ENCODE peak calls at places on chromosomes 5 and 9, in eight cellular contexts. One of them, this sample, is unnamed.

GRCh38 chr9:133857639-133858038 is 119.5 kb upstream of the SARDH start:
- DNase-seq in HepG2: no peak
- DNase-seq in MM.1S: no peak
- DNase-seq in fibroblast of lung: no peak
- DNase-seq in neuronal stem cell: no peak
- DNase-seq in PC-9: no peak
- DNase-seq in astrocyte: no peak
- DNase-seq in HCT116: no peak
- DNase-seq in this sample: no peak

GRCh38 chr9:7172445-7173115 is 414.8 kb downstream of the KDM4C start:
- DNase-seq in PC-9: no peak
- DNase-seq in neuronal stem cell: no peak
- DNase-seq in HepG2: no peak
- DNase-seq in fibroblast of lung: peak
- DNase-seq in HCT116: no peak
- DNase-seq in astrocyte: peak
- DNase-seq in MM.1S: no peak
- DNase-seq in this sample: no peak

GRCh38 chr5:150671509-150672236 is 10.6 kb downstream of the MYOZ3 start:
- DNase-seq in astrocyte: no peak
- DNase-seq in neuronal stem cell: no peak
- DNase-seq in MM.1S: no peak
- DNase-seq in fibroblast of lung: no peak
- DNase-seq in HepG2: no peak
- DNase-seq in HCT116: no peak
- DNase-seq in PC-9: no peak
- DNase-seq in this sample: no peak

GRCh38 chr5:164076571-164076970 is 571.2 kb downstream of the MAT2B start:
- DNase-seq in astrocyte: no peak
- DNase-seq in neuronal stem cell: no peak
- DNase-seq in PC-9: no peak
- DNase-seq in fibroblast of lung: no peak
- DNase-seq in HepG2: no peak
- DNase-seq in HCT116: no peak
- DNase-seq in MM.1S: no peak
- DNase-seq in this sample: no peak

GRCh38 chr5:105929865-105930264 is 1740.9 kb downstream of the EFNA5 start:
- DNase-seq in PC-9: no peak
- DNase-seq in neuronal stem cell: no peak
- DNase-seq in fibroblast of lung: no peak
- DNase-seq in astrocyte: no peak
- DNase-seq in HepG2: no peak
- DNase-seq in HCT116: no peak
- DNase-seq in MM.1S: no peak
- DNase-seq in this sample: no peak

GRCh38 chr5:168600409-168600808 is 21.2 kb upstream of the PANK3 start:
- DNase-seq in neuronal stem cell: no peak
- DNase-seq in HepG2: peak
- DNase-seq in MM.1S: no peak
- DNase-seq in HCT116: no peak
- DNase-seq in astrocyte: no peak
- DNase-seq in PC-9: peak
- DNase-seq in fibroblast of lung: no peak
- DNase-seq in this sample: no peak

GRCh38 chr9:126479515-126479914 is 134.2 kb upstream of the LMX1B start:
- DNase-seq in HepG2: no peak
- DNase-seq in neuronal stem cell: no peak
- DNase-seq in fibroblast of lung: no peak
- DNase-seq in PC-9: no peak
- DNase-seq in astrocyte: no peak
- DNase-seq in MM.1S: no peak
- DNase-seq in HCT116: no peak
- DNase-seq in this sample: no peak

GRCh38 chr5:96843140-96843539 is 33.2 kb upstream of the ERAP2 start:
- DNase-seq in HepG2: no peak
- DNase-seq in astrocyte: no peak
- DNase-seq in PC-9: no peak
- DNase-seq in neuronal stem cell: no peak
- DNase-seq in MM.1S: no peak
- DNase-seq in HCT116: no peak
- DNase-seq in fibroblast of lung: no peak
- DNase-seq in this sample: no peak

GRCh38 chr5:37839441-37840035 is 303 bp downstream of the GDNF start:
- DNase-seq in HepG2: peak
- DNase-seq in HCT116: no peak
- DNase-seq in MM.1S: peak
- DNase-seq in fibroblast of lung: peak
- DNase-seq in PC-9: no peak
- DNase-seq in astrocyte: peak
- DNase-seq in neuronal stem cell: no peak
- DNase-seq in this sample: peak

GRCh38 chr5:143924311-143924710 is 112.3 kb downstream of the HMHB1 start:
- DNase-seq in fibroblast of lung: peak
- DNase-seq in HepG2: no peak
- DNase-seq in PC-9: no peak
- DNase-seq in MM.1S: no peak
- DNase-seq in HCT116: no peak
- DNase-seq in neuronal stem cell: no peak
- DNase-seq in astrocyte: no peak
- DNase-seq in this sample: no peak

GRCh38 chr5:176529116-176529823 is 7.9 kb downstream of the RNF44 start:
- DNase-seq in HCT116: no peak
- DNase-seq in MM.1S: no peak
- DNase-seq in PC-9: no peak
- DNase-seq in astrocyte: no peak
- DNase-seq in neuronal stem cell: no peak
- DNase-seq in HepG2: no peak
- DNase-seq in fibroblast of lung: no peak
- DNase-seq in this sample: no peak

GRCh38 chr9:128244443-128245226 is 31.2 kb downstream of the GOLGA2 start:
- DNase-seq in astrocyte: peak
- DNase-seq in HCT116: no peak
- DNase-seq in HepG2: peak
- DNase-seq in PC-9: no peak
- DNase-seq in neuronal stem cell: no peak
- DNase-seq in MM.1S: no peak
- DNase-seq in fibroblast of lung: peak
- DNase-seq in this sample: no peak

DNA sequence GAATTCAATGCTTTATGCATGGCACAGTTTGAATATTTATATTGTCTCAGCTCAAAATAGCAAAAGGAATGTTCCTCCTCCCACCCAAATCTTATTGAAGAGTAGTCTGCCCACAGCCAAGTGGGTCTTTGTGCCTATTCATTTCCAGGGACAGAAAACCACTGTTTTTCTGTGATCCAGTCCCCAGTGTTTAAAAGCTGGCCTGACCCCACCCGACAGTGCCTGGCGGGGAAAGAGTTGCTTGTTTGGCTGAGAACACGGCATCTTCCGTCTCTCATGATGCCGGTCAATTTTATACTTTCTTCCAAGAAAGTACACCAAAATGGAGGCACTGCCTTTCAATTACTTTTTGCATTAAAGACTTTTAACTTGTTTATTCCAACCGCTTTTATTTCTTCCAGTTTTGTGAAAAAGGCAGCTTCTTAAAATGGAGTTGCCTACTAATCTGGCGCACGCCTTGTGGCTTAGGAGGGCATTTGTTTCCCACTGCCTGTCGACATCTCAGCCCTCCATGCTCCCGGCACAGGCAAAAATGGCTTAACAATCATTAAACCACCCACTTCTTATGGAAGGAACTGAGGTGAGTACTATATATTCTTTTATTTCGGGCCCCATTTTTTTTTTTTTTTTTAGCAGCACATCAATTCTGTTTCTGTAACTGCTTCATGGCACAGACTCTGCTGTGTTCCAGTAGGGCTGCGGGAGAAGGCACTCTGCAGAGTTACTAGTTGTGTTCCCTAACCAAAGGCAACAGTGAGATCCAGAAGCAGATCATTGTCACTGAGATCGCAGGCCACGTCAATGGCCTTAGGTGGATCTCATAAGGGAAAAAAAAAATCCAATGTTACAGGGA is 52.2 kb downstream of the HABP4 start:
- DNase-seq in MM.1S: no peak
- DNase-seq in HepG2: no peak
- DNase-seq in PC-9: no peak
- DNase-seq in neuronal stem cell: no peak
- DNase-seq in HCT116: no peak
- DNase-seq in fibroblast of lung: no peak
- DNase-seq in astrocyte: no peak
- DNase-seq in this sample: no peak
- H2AFZ ChIP-seq in MM.1S: no peak
- H2AFZ ChIP-seq in HepG2: no peak
- H2AFZ ChIP-seq in PC-9: no peak
- H2AFZ ChIP-seq in neuronal stem cell: no peak
- H2AFZ ChIP-seq in HCT116: no peak
- H2AFZ ChIP-seq in fibroblast of lung: no peak
- H2AFZ ChIP-seq in astrocyte: no peak
- H2AFZ ChIP-seq in this sample: no peak

DNA sequence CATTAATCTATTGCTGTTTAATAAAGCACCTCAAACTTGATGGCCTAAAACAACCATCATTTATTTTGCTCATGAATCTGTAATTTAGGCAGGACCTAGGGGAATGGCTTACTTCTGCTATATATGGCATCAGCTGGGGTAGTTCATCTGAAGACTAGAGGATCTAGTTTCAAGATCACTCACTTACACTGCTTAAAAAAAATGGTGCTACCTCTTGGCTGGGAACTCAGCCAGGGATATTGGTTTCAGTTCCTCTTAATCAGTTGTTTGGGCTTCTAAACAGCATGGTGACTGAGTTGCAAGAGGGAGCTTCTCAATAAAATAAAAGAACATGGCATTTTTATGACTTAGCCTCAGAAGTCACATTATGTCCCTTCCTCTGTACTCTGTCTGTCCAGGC is 142.0 kb downstream of the FAM114A2 start:
- DNase-seq in HepG2: no peak
- DNase-seq in HCT116: no peak
- DNase-seq in astrocyte: peak
- DNase-seq in MM.1S: peak
- DNase-seq in neuronal stem cell: no peak
- DNase-seq in fibroblast of lung: peak
- DNase-seq in PC-9: no peak
- DNase-seq in this sample: peak
- H2AFZ ChIP-seq in HepG2: no peak
- H2AFZ ChIP-seq in HCT116: no peak
- H2AFZ ChIP-seq in astrocyte: no peak
- H2AFZ ChIP-seq in MM.1S: no peak
- H2AFZ ChIP-seq in neuronal stem cell: no peak
- H2AFZ ChIP-seq in fibroblast of lung: no peak
- H2AFZ ChIP-seq in PC-9: no peak
- H2AFZ ChIP-seq in this sample: peak

DNA sequence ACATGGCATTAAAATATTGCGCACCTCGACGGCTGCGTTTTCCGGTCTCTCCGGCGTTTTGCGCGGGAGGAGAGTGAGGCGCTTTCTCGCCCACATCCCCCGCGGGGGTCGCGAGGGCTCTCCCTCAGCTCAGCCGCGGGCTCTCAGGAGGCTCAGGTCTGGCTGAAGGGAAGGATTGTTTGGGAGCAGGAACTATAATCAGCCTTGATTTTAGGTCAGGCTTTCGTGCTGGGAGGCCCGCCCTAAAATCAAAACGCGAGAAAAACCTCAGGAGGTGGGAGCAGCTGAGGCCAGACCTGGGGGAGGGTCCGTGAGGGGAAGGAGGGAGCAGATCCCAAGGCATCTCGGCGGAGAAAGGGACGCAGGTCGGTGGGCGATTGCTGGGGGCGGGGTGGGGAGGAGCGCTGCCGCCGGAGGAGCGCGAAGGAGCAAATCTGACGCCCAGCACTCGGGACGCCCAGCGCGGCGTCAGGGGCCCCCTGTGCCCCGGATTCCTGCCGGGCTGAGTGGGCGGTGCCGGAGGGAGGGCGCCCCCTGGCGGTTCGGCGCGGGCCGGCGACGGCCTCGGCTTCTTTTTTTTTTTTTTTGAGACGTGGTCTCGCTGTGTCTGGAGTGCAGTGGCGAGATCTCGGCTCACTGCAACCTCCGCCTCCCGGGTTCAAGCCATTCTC is 18.7 kb upstream of the RNF130 start:
- DNase-seq in neuronal stem cell: peak
- DNase-seq in PC-9: no peak
- DNase-seq in HepG2: peak
- DNase-seq in astrocyte: peak
- DNase-seq in MM.1S: peak
- DNase-seq in HCT116: peak
- DNase-seq in fibroblast of lung: peak
- DNase-seq in this sample: peak
- H2AFZ ChIP-seq in neuronal stem cell: peak
- H2AFZ ChIP-seq in PC-9: peak
- H2AFZ ChIP-seq in HepG2: peak
- H2AFZ ChIP-seq in astrocyte: peak
- H2AFZ ChIP-seq in MM.1S: peak
- H2AFZ ChIP-seq in HCT116: peak
- H2AFZ ChIP-seq in fibroblast of lung: peak
- H2AFZ ChIP-seq in this sample: peak

GRCh38 chr9:16519001-16519400 is 351.5 kb downstream of the BNC2 start:
- DNase-seq in MM.1S: no peak
- DNase-seq in fibroblast of lung: no peak
- DNase-seq in HCT116: no peak
- DNase-seq in neuronal stem cell: no peak
- DNase-seq in astrocyte: no peak
- DNase-seq in PC-9: no peak
- DNase-seq in HepG2: no peak
- DNase-seq in this sample: no peak

GRCh38 chr9:16514131-16514530 is 356.3 kb downstream of the BNC2 start:
- DNase-seq in MM.1S: no peak
- DNase-seq in fibroblast of lung: peak
- DNase-seq in neuronal stem cell: no peak
- DNase-seq in HepG2: no peak
- DNase-seq in PC-9: no peak
- DNase-seq in HCT116: no peak
- DNase-seq in astrocyte: no peak
- DNase-seq in this sample: no peak

GRCh38 chr9:16516887-16517286 is 353.6 kb downstream of the BNC2 start:
- DNase-seq in neuronal stem cell: no peak
- DNase-seq in PC-9: no peak
- DNase-seq in MM.1S: no peak
- DNase-seq in HepG2: no peak
- DNase-seq in HCT116: no peak
- DNase-seq in fibroblast of lung: peak
- DNase-seq in astrocyte: peak
- DNase-seq in this sample: no peak

GRCh38 chr9:16515207-16515606 is 355.3 kb downstream of the BNC2 start:
- DNase-seq in PC-9: no peak
- DNase-seq in MM.1S: no peak
- DNase-seq in fibroblast of lung: peak
- DNase-seq in HCT116: no peak
- DNase-seq in astrocyte: no peak
- DNase-seq in neuronal stem cell: peak
- DNase-seq in HepG2: no peak
- DNase-seq in this sample: no peak

DNA sequence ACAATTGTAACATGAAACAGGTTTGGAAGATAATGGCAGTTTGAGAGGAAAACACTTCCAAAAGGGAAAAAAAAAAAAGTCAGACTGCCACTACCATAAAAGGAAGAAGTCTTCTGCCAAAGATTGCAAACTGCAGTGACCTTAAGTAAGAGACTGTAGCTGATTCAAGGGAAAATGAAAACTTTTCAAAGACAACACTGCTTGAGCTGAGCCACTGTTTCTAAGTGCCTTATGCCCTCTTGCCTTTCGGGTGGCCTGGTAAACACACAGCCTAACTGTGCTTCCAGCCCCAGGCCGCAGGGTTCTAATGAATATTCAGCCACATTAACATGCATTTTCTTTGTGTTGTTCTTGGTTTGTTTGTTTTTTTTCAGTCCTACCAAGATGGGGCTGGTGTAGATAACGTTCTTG is 354.6 kb downstream of the BNC2 start:
- DNase-seq in neuronal stem cell: no peak
- DNase-seq in fibroblast of lung: peak
- DNase-seq in HepG2: no peak
- DNase-seq in MM.1S: no peak
- DNase-seq in astrocyte: peak
- DNase-seq in HCT116: no peak
- DNase-seq in PC-9: no peak
- DNase-seq in this sample: no peak
- H2AFZ ChIP-seq in neuronal stem cell: no peak
- H2AFZ ChIP-seq in fibroblast of lung: no peak
- H2AFZ ChIP-seq in HepG2: no peak
- H2AFZ ChIP-seq in MM.1S: no peak
- H2AFZ ChIP-seq in astrocyte: peak
- H2AFZ ChIP-seq in HCT116: no peak
- H2AFZ ChIP-seq in PC-9: no peak
- H2AFZ ChIP-seq in this sample: no peak